ENCODE peak calls at places on chromosome 1, in seven cellular contexts. I is T-helper 9 cell, J is mesenteric fat pad, D is aorta, B is NCI-H1092 treated with DMSO at 0.1 percent for 48 hours, N is transverse colon, W is Daoy. A is an unnamed sample.

GRCh38 chr1:147762233-147763024 is 2.0 kb upstream of the GJA5 start:
- DNase-seq in N (no peak), J (no peak), D (no peak), B (no peak), W (no peak), I (no peak), A (no peak)

GRCh38 chr1:211135342-211135950 is 1.5 kb upstream of the KCNH1 start:
- DNase-seq in I (no peak), B (peak), N (no peak), J (no peak), D (no peak), W (peak), A (no peak)

GRCh38 chr1:40980068-40980452 is 564 bp downstream of the CTPS1 start:
- DNase-seq in I (no peak), D (no peak), N (no peak), B (no peak), W (no peak), J (no peak), A (no peak)

GRCh38 chr1:209375681-209376360 is 207.7 kb upstream of the CAMK1G start:
- DNase-seq in W (peak), D (no peak), I (no peak), N (no peak), J (no peak), B (no peak), A (no peak)

GRCh38 chr1:207797229-207797973 is 45.5 kb downstream of the CD46 start:
- DNase-seq in W (peak), B (peak), D (peak), N (peak), I (peak), J (peak), A (peak)

GRCh38 chr1:60573726-60574409 is 500.3 kb upstream of the C1orf87 start:
- DNase-seq in I (no peak), N (no peak), D (no peak), B (no peak), J (no peak), W (no peak), A (no peak)

GRCh38 chr1:3359346-3360157 is 94.9 kb upstream of the ARHGEF16 start:
- DNase-seq in D (no peak), B (peak), J (no peak), W (no peak), N (peak), I (no peak), A (peak)

GRCh38 chr1:18299441-18300338 is 181.0 kb upstream of the KLHDC7A start:
- DNase-seq in N (no peak), W (peak), I (no peak), J (no peak), D (no peak), B (peak), A (peak)

GRCh38 chr1:168114845-168115244 is 21.9 kb downstream of the GPR161 start:
- DNase-seq in J (no peak), N (no peak), B (no peak), W (no peak), I (no peak), D (no peak), A (no peak)

A was measured in left colon.